ENCODE peak calls at places on chromosomes 3 and 15, in four cellular contexts. I, C, J and T are unnamed samples.

GRCh38 chr15:69556344-69556743 is 103.7 kb downstream of the RPLP1 start:
- DNase-seq in C (no peak), I (no peak), J (no peak), T (no peak)

GRCh38 chr15:65796610-65797012 is 4.5 kb upstream of the DENND4A start:
- DNase-seq in C (no peak), J (no peak), I (no peak), T (no peak)

GRCh38 chr3:170566413-170566812 is 19.5 kb downstream of the SLC7A14 start:
- DNase-seq in J (no peak), C (no peak), I (no peak), T (no peak)

GRCh38 chr15:84840741-84841429 is 23.7 kb downstream of the ALPK3 start:
- DNase-seq in I (no peak), J (no peak), C (peak), T (no peak)

GRCh38 chr15:100809151-100809550 is 70.5 kb upstream of the ALDH1A3 start:
- DNase-seq in C (no peak), J (no peak), I (no peak), T (no peak)

GRCh38 chr15:55319537-55320325 is 709 bp downstream of the PIGB start:
- DNase-seq in J (peak), C (no peak), I (peak), T (no peak)

GRCh38 chr3:27533718-27534578 is 49.8 kb upstream of the SLC4A7 start:
- DNase-seq in J (peak), C (peak), I (no peak), T (peak)

GRCh38 chr3:12237912-12238650 is 50.8 kb upstream of the PPARG start:
- DNase-seq in C (no peak), I (no peak), J (no peak), T (no peak)

GRCh38 chr15:89587955-89588354 is 12.7 kb downstream of the TICRR start:
- DNase-seq in J (no peak), C (no peak), I (no peak), T (no peak)

GRCh38 chr3:4290272-4290893 is 12.8 kb upstream of the SETMAR start:
- DNase-seq in J (no peak), C (peak), I (peak), T (no peak)

GRCh38 chr3:101829066-101829830 is 20.1 kb upstream of the NFKBIZ start:
- DNase-seq in J (no peak), I (no peak), C (no peak), T (no peak)

GRCh38 chr3:66989860-66990696 is 8.0 kb upstream of the KBTBD8 start:
- DNase-seq in J (peak), C (peak), I (peak), T (no peak)

GRCh38 chr3:172138031-172138538 is 98.7 kb downstream of the FNDC3B start:
- DNase-seq in I (no peak), C (no peak), J (no peak), T (no peak)
- TF ChIP-seq TCF7 in I (no peak), C (no peak), J (no peak), T (no peak)

DNA sequence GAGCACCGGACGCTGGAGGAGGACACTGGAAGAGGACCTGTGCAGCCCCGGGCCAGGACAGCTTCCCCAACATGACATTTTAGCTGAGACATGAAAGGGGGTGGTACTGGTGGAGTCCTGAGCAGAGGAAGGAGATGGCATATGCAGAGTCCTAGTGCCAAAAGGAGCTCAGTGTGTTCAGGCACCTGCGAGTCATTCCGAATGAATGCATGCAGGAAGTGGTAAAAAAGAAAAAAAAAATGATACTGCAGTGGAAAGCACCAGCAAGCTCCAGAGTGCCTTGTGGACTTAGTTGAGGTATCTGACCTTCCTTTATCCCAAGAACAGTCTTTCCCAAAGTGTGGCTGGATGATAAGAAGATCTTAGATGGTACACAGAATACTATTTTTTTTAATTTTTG is 6.6 kb upstream of the ZNF148 start:
- DNase-seq in J (peak), C (no peak), I (no peak), T (no peak)
- TF ChIP-seq TCF7 in J (no peak), C (no peak), I (no peak), T (no peak)

DNA sequence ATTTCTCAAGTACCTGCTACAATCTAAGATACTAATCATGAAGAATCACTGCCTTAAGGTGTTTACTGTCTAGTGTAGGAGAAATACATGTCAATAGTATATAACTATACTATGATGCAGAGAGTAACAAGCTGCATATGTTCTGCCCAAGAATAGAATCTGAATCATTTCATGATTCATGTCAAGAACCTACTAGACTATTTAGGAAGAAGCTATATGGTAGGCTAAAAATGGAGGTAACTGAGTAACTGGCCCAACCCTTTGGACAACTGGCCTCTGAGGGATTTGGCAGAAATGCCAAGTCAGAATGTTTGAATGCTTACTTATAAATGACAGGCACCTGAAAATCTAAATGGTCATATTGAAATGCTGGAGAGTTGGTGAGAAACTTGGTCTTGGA is 59.9 kb upstream of the DGKG start:
- DNase-seq in I (no peak), J (no peak), C (no peak), T (no peak)
- TF ChIP-seq TCF7 in I (no peak), J (no peak), C (no peak), T (no peak)

DNA sequence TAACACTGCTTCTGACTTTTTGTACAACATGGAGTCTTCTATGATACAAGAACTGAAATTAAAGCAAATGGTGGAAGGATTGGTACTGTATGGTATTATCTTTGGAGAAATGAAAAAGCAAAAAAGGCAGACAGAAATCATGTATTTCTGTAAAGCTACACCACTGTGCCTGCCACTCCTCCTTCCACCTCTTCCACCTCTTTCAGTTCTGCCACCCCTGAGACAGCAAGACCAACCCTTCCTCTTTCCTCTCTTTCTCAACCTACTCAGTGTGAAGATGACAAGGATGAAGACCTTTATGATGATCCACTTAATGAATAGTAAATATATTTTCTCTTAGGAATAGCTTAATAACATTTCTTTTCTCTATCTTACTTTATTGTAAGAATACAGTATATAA is 57.0 kb downstream of the CD200 start:
- DNase-seq in J (no peak), C (no peak), I (no peak), T (no peak)
- TF ChIP-seq TCF7 in J (no peak), C (no peak), I (no peak), T (no peak)

GRCh38 chr3:112605285-112605684 is 35.7 kb downstream of the CCDC80 start:
- DNase-seq in I (no peak), J (no peak), C (no peak), T (no peak)

GRCh38 chr3:112598731-112599130 is 36.9 kb downstream of the SLC35A5 start:
- DNase-seq in C (no peak), J (no peak), I (no peak), T (no peak)

GRCh38 chr3:112602217-112602838 is 38.6 kb downstream of the CCDC80 start:
- DNase-seq in J (peak), I (no peak), C (no peak), T (no peak)

GRCh38 chr3:112610121-112610520 is 30.8 kb downstream of the CCDC80 start:
- DNase-seq in C (no peak), I (no peak), J (no peak), T (no peak)

DNA sequence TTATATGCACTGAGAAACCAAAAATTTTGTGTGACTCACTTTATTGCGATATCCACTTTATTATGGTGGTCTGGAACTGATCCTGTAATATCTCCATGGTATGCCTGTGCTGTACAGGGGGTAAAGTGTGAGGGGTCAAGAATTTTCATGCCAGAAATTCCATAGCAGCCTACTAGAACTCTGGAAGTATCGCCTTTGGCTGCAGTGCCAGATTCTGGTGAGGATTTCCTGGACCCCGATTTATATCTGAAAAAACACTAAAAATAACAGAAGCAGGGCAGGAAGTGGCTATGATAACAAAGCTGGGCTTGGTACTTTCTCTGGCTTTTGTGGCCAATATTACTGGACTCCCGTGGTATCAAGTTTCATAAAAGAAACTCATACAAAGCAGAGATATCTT is 36.4 kb downstream of the CCDC80 start:
- DNase-seq in I (no peak), C (no peak), J (no peak), T (no peak)
- TF ChIP-seq TCF7 in I (no peak), C (no peak), J (no peak), T (no peak)

DNA sequence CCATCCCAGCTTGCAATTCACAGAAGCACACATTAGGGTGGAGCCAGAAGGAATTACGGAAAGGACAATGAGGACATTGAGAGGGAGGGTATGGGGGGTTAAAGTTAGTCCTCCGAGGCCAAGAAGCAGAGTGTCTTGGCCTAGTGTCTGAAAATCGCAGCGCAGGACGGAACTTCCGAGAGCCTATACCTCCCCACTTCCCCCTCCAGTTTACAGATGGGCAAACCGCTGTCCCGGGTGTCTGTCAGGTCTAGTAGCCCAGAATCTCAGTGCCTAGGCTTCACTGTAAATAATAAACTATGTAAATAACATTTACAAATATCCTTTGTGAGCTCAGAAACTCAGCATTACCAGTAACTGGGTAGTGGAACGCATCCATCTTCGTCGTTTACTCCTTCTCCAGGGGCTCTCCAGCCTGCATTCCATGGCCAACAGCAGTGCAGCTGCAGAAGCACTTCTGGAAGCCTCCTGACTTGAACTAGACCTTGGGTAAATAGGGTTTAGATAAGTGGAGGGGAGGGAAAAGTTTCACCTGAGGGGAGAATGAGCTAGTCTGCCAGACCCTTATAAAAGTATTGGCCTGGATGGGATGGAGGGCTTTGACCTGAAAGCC is 962 bp downstream of the ADPRH start:
- DNase-seq in J (no peak), I (no peak), C (no peak), T (no peak)
- TF ChIP-seq TCF7 in J (no peak), I (no peak), C (no peak), T (no peak)

GRCh38 chr15:24878153-24878552 is 76.6 kb upstream of the SNRPN start:
- DNase-seq in I (no peak), C (peak), J (no peak), T (peak)
- TF ChIP-seq TCF7 in I (no peak), C (no peak), J (no peak), T (no peak)

DNA sequence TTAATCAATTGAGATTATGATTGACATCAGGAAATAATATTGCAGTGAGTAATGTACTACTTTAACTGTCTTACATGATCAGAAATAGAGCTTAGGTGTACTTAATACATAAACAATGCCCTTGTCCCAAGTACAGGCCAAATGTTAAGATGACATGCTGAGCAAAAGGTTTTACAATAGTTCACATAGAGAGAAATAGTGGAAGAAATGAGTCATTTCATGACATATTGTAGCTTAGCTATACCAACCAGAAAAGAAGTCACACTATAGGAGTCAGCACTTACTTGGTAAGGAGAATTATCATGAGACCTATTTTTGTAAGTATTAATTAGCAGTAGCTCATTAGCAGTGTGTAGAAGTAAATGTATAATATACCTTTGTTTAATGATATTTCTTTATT is 96.4 kb upstream of the NANOGP8 start:
- DNase-seq in C (no peak), J (peak), I (no peak), T (no peak)
- TF ChIP-seq TCF7 in C (no peak), J (no peak), I (no peak), T (no peak)

GRCh38 chr3:129016366-129016724 is 15.2 kb downstream of the EFCC1 start:
- DNase-seq in I (no peak), J (no peak), C (peak), T (no peak)
- TF ChIP-seq TCF7 in I (no peak), J (no peak), C (no peak), T (no peak)

DNA sequence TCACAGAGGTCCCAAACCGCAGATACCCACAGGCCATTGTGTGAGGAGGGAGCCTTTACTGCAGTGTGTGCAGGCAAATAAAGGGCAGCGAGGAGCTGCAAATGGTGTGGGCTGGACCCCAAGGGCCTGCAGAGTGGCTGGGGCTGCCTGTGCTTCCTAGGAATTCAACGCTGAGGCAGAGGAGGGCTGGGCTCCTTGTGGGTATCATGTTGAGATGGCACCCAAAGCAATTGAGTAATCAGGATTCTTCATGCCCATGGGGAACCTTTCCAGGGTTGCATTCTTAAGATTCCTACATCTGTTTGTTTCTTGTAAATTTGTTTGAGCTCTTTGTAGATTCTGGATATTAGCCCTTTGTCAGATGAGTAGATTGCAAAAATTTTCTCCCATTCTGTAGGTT is 85.4 kb upstream of the LIPC start:
- DNase-seq in C (no peak), J (no peak), I (no peak), T (no peak)
- TF ChIP-seq TCF7 in C (no peak), J (no peak), I (no peak), T (no peak)